ENCODE peak calls at places on chromosomes 12 and 14, in six cellular contexts. L, N, R, W, Y and P are unnamed samples.

GRCh38 chr12:12796171-12796570 is 10.7 kb downstream of the APOLD1 start:
- DNase-seq in N (no peak), Y (no peak), R (no peak), L (no peak), W (no peak), P (no peak)

GRCh38 chr12:117686911-117687377 is 281.8 kb downstream of the KSR2 start:
- DNase-seq in W (no peak), N (no peak), L (peak), R (peak), Y (no peak), P (peak)

GRCh38 chr14:51453869-51454268 is 197.8 kb upstream of the FRMD6 start:
- DNase-seq in W (no peak), R (no peak), Y (no peak), L (no peak), N (no peak), P (no peak)

GRCh38 chr14:67814826-67815225 is 1.6 kb downstream of the ZFYVE26 start:
- DNase-seq in R (no peak), W (no peak), L (no peak), Y (no peak), N (no peak), P (no peak)

GRCh38 chr14:95507701-95508103 is 8.7 kb downstream of the SYNE3 start:
- DNase-seq in W (peak), N (no peak), R (no peak), Y (no peak), L (no peak), P (peak)

GRCh38 chr14:106023411-106023810 is 497.0 kb downstream of the TMEM121 start:
- DNase-seq in Y (no peak), L (no peak), R (no peak), N (no peak), W (no peak), P (no peak)

GRCh38 chr14:53355581-53356112 is 202.5 kb upstream of the DDHD1 start:
- DNase-seq in Y (no peak), W (peak), R (no peak), L (peak), N (no peak), P (no peak)

GRCh38 chr12:116916714-116917114 is 6.0 kb downstream of the FBXW8 start:
- DNase-seq in Y (no peak), R (no peak), N (no peak), L (peak), W (peak), P (peak)

GRCh38 chr12:2544213-2544612 is 250.6 kb upstream of the FKBP4 start:
- DNase-seq in Y (no peak), R (no peak), L (no peak), W (no peak), N (no peak), P (no peak)

GRCh38 chr14:80385340-80385739 is 174.0 kb upstream of the DIO2 start:
- DNase-seq in Y (no peak), W (no peak), R (no peak), N (no peak), L (no peak), P (no peak)

GRCh38 chr14:71497645-71498086 is 434.6 kb upstream of the RGS6 start:
- DNase-seq in R (no peak), N (no peak), Y (no peak), W (peak), L (no peak), P (peak)
- TF ChIP-seq POLR2A in R (no peak), N (no peak), Y (no peak), W (no peak), L (no peak), P (no peak)

GRCh38 chr12:47746523-47746922 is 12.2 kb downstream of the RAPGEF3 start:
- DNase-seq in Y (no peak), R (no peak), L (no peak), N (no peak), W (no peak), P (no peak)

GRCh38 chr12:47744778-47745436 is 13.8 kb downstream of the RAPGEF3 start:
- DNase-seq in R (no peak), Y (no peak), W (no peak), N (no peak), L (no peak), P (no peak)

GRCh38 chr12:47747115-47747514 is 11.6 kb downstream of the RAPGEF3 start:
- DNase-seq in W (no peak), L (no peak), Y (no peak), N (no peak), R (no peak), P (no peak)

GRCh38 chr12:47745485-47746041 is 13.1 kb downstream of the RAPGEF3 start:
- DNase-seq in R (no peak), N (no peak), Y (no peak), L (no peak), W (no peak), P (no peak)

DNA sequence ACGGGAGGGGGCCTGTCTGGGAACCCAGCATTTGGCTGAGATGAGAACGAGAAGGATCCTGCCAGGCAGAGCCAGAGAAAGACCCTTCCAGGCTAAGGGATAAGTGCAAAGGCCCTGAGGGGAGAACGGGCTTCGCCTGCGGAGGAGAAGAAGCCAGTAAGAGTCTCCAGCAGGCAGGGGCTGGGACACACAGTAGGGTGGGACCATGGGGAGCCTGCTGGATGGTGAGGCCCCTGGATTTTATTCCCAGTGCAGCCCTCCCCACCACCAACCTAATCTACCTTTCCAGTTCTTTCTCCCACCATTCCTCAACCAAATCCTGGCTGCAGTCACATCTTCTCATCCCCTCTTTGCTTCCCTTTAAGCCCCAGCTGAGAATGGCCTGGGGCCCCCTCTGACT is 12.6 kb downstream of the RAPGEF3 start:
- DNase-seq in L (no peak), Y (no peak), N (no peak), W (no peak), R (no peak), P (no peak)
- TF ChIP-seq POLR2A in L (no peak), Y (no peak), N (no peak), W (no peak), R (no peak), P (no peak)

GRCh38 chr12:11745112-11745511 is 95.6 kb downstream of the ETV6 start:
- DNase-seq in W (no peak), R (no peak), N (no peak), L (no peak), Y (no peak), P (no peak)

GRCh38 chr12:11747969-11748368 is 98.5 kb downstream of the ETV6 start:
- DNase-seq in L (no peak), R (no peak), W (no peak), Y (no peak), N (no peak), P (no peak)

GRCh38 chr12:11746940-11747716 is 97.7 kb downstream of the ETV6 start:
- DNase-seq in Y (no peak), L (no peak), R (no peak), N (no peak), W (no peak), P (no peak)

GRCh38 chr12:11743748-11744147 is 94.3 kb downstream of the ETV6 start:
- DNase-seq in R (no peak), N (no peak), L (no peak), Y (no peak), W (no peak), P (no peak)

DNA sequence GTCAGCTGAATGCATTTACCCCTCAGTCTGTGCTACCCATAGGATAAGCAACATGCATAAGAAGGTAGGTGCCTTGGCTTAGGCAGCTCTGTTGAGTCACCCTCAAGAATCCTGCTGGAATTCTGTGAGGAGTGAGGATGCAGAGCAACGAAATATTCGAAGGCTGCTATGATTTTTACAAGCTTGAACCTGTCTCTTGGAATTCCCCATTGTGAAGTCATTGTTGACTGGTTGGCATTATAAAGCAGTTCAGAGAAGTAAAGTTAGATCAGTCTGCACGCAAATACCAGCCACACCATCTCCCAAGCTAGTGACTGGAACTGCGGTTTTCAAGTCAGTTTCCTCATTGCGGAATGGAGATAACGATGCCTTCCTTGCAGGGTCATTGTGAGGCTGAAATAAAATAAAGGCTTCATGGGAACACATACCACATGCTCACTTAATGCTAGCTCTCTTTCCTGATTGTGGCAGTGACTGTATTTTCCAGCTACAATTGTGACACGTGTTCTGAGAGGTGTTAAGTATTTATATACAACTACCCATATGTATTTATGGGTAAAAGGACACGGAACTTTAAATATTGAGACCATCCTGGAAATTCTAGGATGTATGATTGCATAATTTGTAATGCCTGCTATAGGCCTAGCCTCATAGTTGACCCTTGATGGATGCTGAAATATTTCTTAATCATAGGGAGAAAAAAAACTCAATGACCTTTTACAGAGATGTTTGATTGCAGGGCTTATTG is 96.7 kb downstream of the ETV6 start:
- DNase-seq in N (no peak), W (peak), R (no peak), Y (no peak), L (no peak), P (peak)
- TF ChIP-seq POLR2A in N (no peak), W (no peak), R (no peak), Y (no peak), L (no peak), P (no peak)

GRCh38 chr14:101969480-101969879 is 5.1 kb downstream of the DYNC1H1 start:
- DNase-seq in Y (no peak), W (no peak), R (no peak), N (no peak), L (no peak), P (no peak)

GRCh38 chr14:101973356-101973755 is 9.0 kb downstream of the DYNC1H1 start:
- DNase-seq in L (no peak), R (no peak), Y (no peak), W (no peak), N (no peak), P (no peak)

GRCh38 chr14:101970830-101971400 is 6.5 kb downstream of the DYNC1H1 start:
- DNase-seq in R (no peak), W (no peak), N (no peak), Y (no peak), L (no peak), P (no peak)

GRCh38 chr14:101975231-101975630 is 10.9 kb downstream of the DYNC1H1 start:
- DNase-seq in R (no peak), W (no peak), N (no peak), L (no peak), Y (no peak), P (no peak)

DNA sequence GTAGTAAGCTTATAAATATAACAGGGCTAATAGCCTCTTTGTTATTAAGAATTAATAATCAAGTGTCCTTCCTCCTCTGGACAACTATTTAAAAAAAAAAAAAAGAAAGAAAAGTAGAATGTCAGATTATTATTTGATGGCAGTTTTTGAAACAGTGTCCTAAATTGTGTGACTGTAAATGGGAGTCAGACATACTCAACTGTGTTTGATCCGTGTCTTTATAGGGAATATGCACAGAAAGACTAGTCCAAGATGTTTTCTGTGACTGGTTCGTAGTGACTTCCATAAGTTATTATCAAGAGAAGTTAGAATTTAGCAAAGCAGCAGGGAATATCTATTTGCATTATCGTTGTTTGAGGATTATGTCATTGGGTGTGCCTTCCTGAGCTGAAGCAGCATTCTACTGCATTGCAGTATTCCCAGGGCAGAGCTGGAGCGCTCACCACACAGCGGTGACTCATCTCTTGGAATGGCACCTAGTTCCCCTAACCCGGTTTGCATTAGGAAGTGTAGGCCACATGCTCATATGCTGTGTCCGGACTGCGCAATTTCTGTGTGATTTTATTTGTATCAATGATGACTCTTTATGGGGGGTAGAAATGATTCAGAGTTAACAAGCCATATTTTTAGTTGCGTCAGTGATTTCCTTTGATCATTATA is 7.9 kb downstream of the DYNC1H1 start:
- DNase-seq in Y (no peak), R (peak), W (peak), L (peak), N (peak), P (peak)
- TF ChIP-seq POLR2A in Y (no peak), R (no peak), W (no peak), L (no peak), N (no peak), P (no peak)

GRCh38 chr12:56164345-56164729 is 6.2 kb downstream of the MYL6 start:
- DNase-seq in N (no peak), R (no peak), L (no peak), W (no peak), Y (no peak), P (no peak)

GRCh38 chr12:56161677-56162351 is 3.7 kb downstream of the MYL6 start:
- DNase-seq in R (no peak), Y (no peak), N (no peak), W (no peak), L (no peak), P (no peak)

GRCh38 chr12:56162468-56163290 is 4.5 kb downstream of the MYL6 start:
- DNase-seq in W (no peak), L (no peak), R (no peak), Y (no peak), N (no peak), P (no peak)

GRCh38 chr12:56165369-56165768 is 7.2 kb downstream of the MYL6 start:
- DNase-seq in R (no peak), W (no peak), L (no peak), N (no peak), Y (no peak), P (no peak)

DNA sequence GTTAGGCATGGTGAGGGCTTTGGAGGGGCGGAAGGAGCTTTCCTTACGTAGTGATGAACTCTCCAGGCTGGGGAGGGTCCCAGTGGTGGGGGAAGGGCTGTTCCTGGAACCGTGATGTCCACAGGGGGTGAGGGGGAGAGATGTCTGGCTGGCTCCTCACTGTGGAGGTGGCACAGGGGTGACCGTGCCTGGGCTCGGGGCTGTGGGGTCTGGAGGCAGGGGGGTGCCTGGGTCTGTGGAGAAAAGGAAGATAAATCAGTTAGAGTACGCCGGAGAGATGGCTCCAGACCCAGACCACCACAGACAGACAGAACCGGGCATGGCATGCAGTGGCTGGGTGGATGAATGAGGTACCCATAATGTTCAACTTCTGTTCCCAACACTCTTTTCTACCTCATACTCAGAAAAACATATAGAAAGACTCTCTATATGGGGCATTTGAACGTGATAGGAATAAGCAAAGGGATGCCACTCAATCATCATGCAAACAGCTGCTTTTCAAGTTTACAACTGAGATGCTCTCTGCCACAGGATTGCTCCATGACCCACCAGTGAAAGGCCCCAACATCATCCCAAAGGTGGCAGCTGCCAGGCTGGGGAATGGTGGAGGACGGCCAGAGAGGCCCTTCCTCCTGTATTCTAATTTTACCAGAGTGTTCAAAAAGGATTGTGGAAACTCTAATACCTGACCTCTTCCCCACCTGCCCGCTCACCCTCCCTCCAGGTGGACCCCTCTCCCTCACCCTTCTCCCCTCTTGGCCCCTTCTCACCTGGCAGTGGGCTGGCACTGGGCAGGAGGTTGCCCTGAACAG is 5.6 kb downstream of the MYL6 start:
- DNase-seq in N (no peak), Y (no peak), L (no peak), W (no peak), R (no peak), P (no peak)
- TF ChIP-seq POLR2A in N (no peak), Y (no peak), L (no peak), W (peak), R (no peak), P (no peak)

DNA sequence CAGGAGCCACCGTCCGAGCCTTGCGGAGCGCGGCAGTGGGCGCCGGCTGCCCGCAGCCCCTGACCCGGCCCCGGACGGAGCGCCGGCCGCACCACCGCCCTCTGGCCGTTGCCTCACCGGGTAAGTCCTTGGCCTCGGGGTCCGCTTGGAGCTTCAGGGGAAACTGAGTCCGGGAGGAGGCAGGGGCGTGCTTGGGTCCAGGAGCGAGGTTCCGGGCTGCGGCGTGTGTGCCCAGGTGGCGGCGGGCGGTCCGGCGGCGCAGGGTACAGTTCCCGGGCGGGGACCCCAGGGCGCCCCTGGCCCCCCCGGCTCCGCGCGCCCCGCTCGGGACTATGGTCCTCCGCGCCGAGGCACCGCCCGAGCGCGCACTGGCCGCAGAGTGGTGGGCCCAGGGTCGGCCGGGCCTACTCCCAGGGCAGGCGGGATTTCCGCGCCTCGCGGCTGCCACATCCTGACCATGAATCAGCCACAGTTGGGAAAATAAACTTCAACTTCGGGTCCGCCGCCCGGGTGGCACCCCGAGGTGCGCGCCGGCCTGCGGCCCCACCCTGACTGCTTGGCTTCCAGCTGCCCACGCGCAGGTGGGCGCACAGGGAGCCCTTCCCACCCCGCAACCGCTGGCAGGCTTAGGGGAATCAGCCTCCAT is 325 bp downstream of the INF2 start:
- DNase-seq in N (no peak), W (no peak), L (no peak), Y (no peak), R (no peak), P (no peak)
- TF ChIP-seq POLR2A in N (no peak), W (peak), L (peak), Y (no peak), R (peak), P (no peak)

DNA sequence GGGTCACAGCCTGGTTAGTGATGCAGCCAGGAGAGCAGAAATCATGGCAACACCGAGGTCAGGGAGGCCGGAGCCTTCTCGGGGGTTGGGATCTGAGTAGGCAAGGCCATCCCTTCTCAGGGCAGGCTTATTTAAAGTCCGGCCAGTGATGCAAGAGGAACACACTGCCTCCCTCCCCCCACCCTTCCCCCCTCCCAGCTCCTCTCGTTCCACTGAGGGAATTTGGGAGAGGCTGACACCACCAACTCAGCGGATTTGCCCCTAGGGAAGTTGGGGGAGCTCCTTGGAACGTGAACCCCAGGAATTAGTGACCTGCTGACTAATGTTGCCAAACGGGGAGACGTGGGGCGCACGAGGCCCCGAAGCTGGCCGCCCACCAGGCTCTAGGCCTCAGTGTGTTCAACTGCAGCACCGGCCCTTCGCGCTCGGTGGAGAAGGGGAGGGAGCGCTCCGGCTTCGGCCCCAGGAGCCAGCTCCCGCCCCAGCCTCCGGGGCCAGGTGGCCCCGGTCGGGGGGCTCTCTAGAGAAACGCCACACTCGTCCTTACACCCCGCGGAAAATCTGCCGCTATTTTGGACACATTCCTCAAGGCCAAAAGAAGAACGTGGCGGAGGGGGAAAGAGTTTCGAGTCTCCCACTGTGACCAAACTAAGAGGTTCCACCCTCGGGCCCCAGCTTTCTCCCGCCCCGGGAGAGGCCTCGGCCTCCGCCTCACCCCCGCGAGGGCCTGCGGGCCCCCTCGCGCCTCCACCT is 1.6 kb downstream of the CTDSP2 start:
- DNase-seq in W (peak), Y (no peak), N (peak), L (peak), R (no peak), P (peak)
- TF ChIP-seq POLR2A in W (peak), Y (peak), N (no peak), L (no peak), R (no peak), P (no peak)